ENCODE peak calls at places on chromosomes 1 and 21, in ten cellular contexts. One of them, this sample, is unnamed.
A peak's percentile ranks its signal among the peaks of the same experiment; 100 is the strongest.

GRCh38 chr1:56120021-56120420 is 459.3 kb downstream of the PLPP3 start:
- DNase-seq in endodermal cell: no peak
- DNase-seq in trophoblast cell: no peak
- DNase-seq in iPS DF 6.9: no peak
- DNase-seq in mesendoderm: no peak
- DNase-seq in OCI-LY7: no peak
- DNase-seq in heart right ventricle: no peak
- DNase-seq in small intestine: no peak
- DNase-seq in colonic mucosa: no peak
- DNase-seq in left ventricle myocardium inferior: no peak
- DNase-seq in this sample: no peak

GRCh38 chr1:61426884-61427283 is 298.1 kb downstream of the TM2D1 start:
- DNase-seq in iPS DF 6.9: no peak
- DNase-seq in endodermal cell: no peak
- DNase-seq in trophoblast cell: no peak
- DNase-seq in colonic mucosa: no peak
- DNase-seq in heart right ventricle: no peak
- DNase-seq in mesendoderm: no peak
- DNase-seq in left ventricle myocardium inferior: no peak
- DNase-seq in OCI-LY7: no peak
- DNase-seq in small intestine: no peak
- DNase-seq in this sample: peak; percentile 38

GRCh38 chr21:39452207-39452964 is 616 bp downstream of the SH3BGR start:
- DNase-seq in heart right ventricle: no peak
- DNase-seq in iPS DF 6.9: no peak
- DNase-seq in mesendoderm: no peak
- DNase-seq in left ventricle myocardium inferior: no peak
- DNase-seq in small intestine: no peak
- DNase-seq in trophoblast cell: no peak
- DNase-seq in endodermal cell: no peak
- DNase-seq in OCI-LY7: no peak
- DNase-seq in colonic mucosa: no peak
- DNase-seq in this sample: peak; percentile 19

GRCh38 chr1:156247460-156248322 is at the start of gene PAQR6:
- DNase-seq in left ventricle myocardium inferior: peak; percentile 28
- DNase-seq in heart right ventricle: no peak
- DNase-seq in endodermal cell: peak; percentile 66
- DNase-seq in colonic mucosa: no peak
- DNase-seq in mesendoderm: no peak
- DNase-seq in iPS DF 6.9: no peak
- DNase-seq in OCI-LY7: no peak
- DNase-seq in trophoblast cell: no peak
- DNase-seq in small intestine: peak; percentile 28
- DNase-seq in this sample: no peak

GRCh38 chr21:16305686-16306085 is 575.9 kb downstream of the USP25 start:
- DNase-seq in trophoblast cell: no peak
- DNase-seq in heart right ventricle: no peak
- DNase-seq in OCI-LY7: no peak
- DNase-seq in colonic mucosa: no peak
- DNase-seq in left ventricle myocardium inferior: no peak
- DNase-seq in mesendoderm: peak; percentile 32
- DNase-seq in small intestine: no peak
- DNase-seq in endodermal cell: no peak
- DNase-seq in iPS DF 6.9: no peak
- DNase-seq in this sample: peak; percentile 31

GRCh38 chr1:168408531-168409242 is 128.0 kb downstream of the TBX19 start:
- DNase-seq in iPS DF 6.9: no peak
- DNase-seq in OCI-LY7: no peak
- DNase-seq in trophoblast cell: no peak
- DNase-seq in mesendoderm: peak; percentile 84
- DNase-seq in left ventricle myocardium inferior: no peak
- DNase-seq in small intestine: peak; percentile 80
- DNase-seq in endodermal cell: peak; percentile 24
- DNase-seq in colonic mucosa: no peak
- DNase-seq in heart right ventricle: no peak
- DNase-seq in this sample: no peak

GRCh38 chr1:225428066-225428878 is 434 bp upstream of the LBR start:
- DNase-seq in small intestine: peak; percentile 96
- DNase-seq in endodermal cell: peak; percentile 96
- DNase-seq in left ventricle myocardium inferior: peak; percentile 91
- DNase-seq in OCI-LY7: peak; percentile 95
- DNase-seq in mesendoderm: peak; percentile 96
- DNase-seq in colonic mucosa: peak; percentile 96
- DNase-seq in iPS DF 6.9: peak; percentile 66
- DNase-seq in trophoblast cell: peak; percentile 68
- DNase-seq in heart right ventricle: peak; percentile 92
- DNase-seq in this sample: peak; percentile 94

GRCh38 chr1:4971666-4972065 is 317.3 kb downstream of the AJAP1 start:
- DNase-seq in trophoblast cell: no peak
- DNase-seq in colonic mucosa: no peak
- DNase-seq in left ventricle myocardium inferior: no peak
- DNase-seq in mesendoderm: no peak
- DNase-seq in endodermal cell: peak; percentile 13
- DNase-seq in heart right ventricle: no peak
- DNase-seq in OCI-LY7: no peak
- DNase-seq in iPS DF 6.9: no peak
- DNase-seq in small intestine: no peak
- DNase-seq in this sample: no peak

GRCh38 chr1:17119076-17119743 is at the start of gene PADI2:
- DNase-seq in OCI-LY7: peak; percentile 65
- DNase-seq in small intestine: peak; percentile 61
- DNase-seq in colonic mucosa: peak; percentile 90
- DNase-seq in iPS DF 6.9: peak; percentile 37
- DNase-seq in mesendoderm: peak; percentile 66
- DNase-seq in endodermal cell: peak; percentile 91
- DNase-seq in heart right ventricle: peak; percentile 51
- DNase-seq in left ventricle myocardium inferior: peak; percentile 61
- DNase-seq in trophoblast cell: peak; percentile 48
- DNase-seq in this sample: no peak

GRCh38 chr1:81717230-81717629 is 83.5 kb upstream of the ADGRL2 start:
- DNase-seq in heart right ventricle: no peak
- DNase-seq in mesendoderm: no peak
- DNase-seq in small intestine: no peak
- DNase-seq in trophoblast cell: no peak
- DNase-seq in endodermal cell: no peak
- DNase-seq in left ventricle myocardium inferior: no peak
- DNase-seq in colonic mucosa: no peak
- DNase-seq in iPS DF 6.9: no peak
- DNase-seq in OCI-LY7: no peak
- DNase-seq in this sample: no peak

GRCh38 chr1:29649375-29650040 is 413.2 kb downstream of the PTPRU start:
- DNase-seq in mesendoderm: peak; percentile 3
- DNase-seq in trophoblast cell: no peak
- DNase-seq in left ventricle myocardium inferior: no peak
- DNase-seq in endodermal cell: peak; percentile 30
- DNase-seq in OCI-LY7: no peak
- DNase-seq in small intestine: no peak
- DNase-seq in heart right ventricle: no peak
- DNase-seq in colonic mucosa: peak; percentile 3
- DNase-seq in iPS DF 6.9: no peak
- DNase-seq in this sample: no peak

GRCh38 chr1:230127105-230128054 is 60.3 kb downstream of the GALNT2 start:
- DNase-seq in OCI-LY7: no peak
- DNase-seq in heart right ventricle: no peak
- DNase-seq in left ventricle myocardium inferior: no peak
- DNase-seq in endodermal cell: peak; percentile 83
- DNase-seq in mesendoderm: peak; percentile 81
- DNase-seq in trophoblast cell: no peak
- DNase-seq in iPS DF 6.9: no peak
- DNase-seq in colonic mucosa: no peak
- DNase-seq in small intestine: no peak
- DNase-seq in this sample: no peak

GRCh38 chr21:33666153-33666552 is 23.9 kb downstream of the ITSN1 start:
- DNase-seq in small intestine: no peak
- DNase-seq in OCI-LY7: no peak
- DNase-seq in endodermal cell: no peak
- DNase-seq in heart right ventricle: no peak
- DNase-seq in iPS DF 6.9: no peak
- DNase-seq in left ventricle myocardium inferior: no peak
- DNase-seq in colonic mucosa: no peak
- DNase-seq in mesendoderm: no peak
- DNase-seq in trophoblast cell: no peak
- DNase-seq in this sample: no peak

GRCh38 chr1:44154049-44154448 is 12.6 kb upstream of the KLF18 start:
- DNase-seq in heart right ventricle: no peak
- DNase-seq in colonic mucosa: no peak
- DNase-seq in mesendoderm: peak; percentile 82
- DNase-seq in endodermal cell: peak; percentile 61
- DNase-seq in small intestine: no peak
- DNase-seq in OCI-LY7: no peak
- DNase-seq in trophoblast cell: no peak
- DNase-seq in left ventricle myocardium inferior: no peak
- DNase-seq in iPS DF 6.9: no peak
- DNase-seq in this sample: no peak

GRCh38 chr1:91611498-91611917 is 110.9 kb downstream of the CDC7 start:
- DNase-seq in endodermal cell: peak; percentile 82
- DNase-seq in left ventricle myocardium inferior: no peak
- DNase-seq in OCI-LY7: no peak
- DNase-seq in colonic mucosa: peak; percentile 38
- DNase-seq in mesendoderm: peak; percentile 94
- DNase-seq in heart right ventricle: no peak
- DNase-seq in small intestine: no peak
- DNase-seq in iPS DF 6.9: no peak
- DNase-seq in trophoblast cell: peak; percentile 82
- DNase-seq in this sample: peak; percentile 10

GRCh38 chr1:45536886-45537285 is 13.7 kb upstream of the AKR1A1 start:
- DNase-seq in colonic mucosa: no peak
- DNase-seq in small intestine: no peak
- DNase-seq in iPS DF 6.9: no peak
- DNase-seq in left ventricle myocardium inferior: no peak
- DNase-seq in mesendoderm: no peak
- DNase-seq in trophoblast cell: no peak
- DNase-seq in endodermal cell: no peak
- DNase-seq in heart right ventricle: no peak
- DNase-seq in OCI-LY7: no peak
- DNase-seq in this sample: no peak

DNA sequence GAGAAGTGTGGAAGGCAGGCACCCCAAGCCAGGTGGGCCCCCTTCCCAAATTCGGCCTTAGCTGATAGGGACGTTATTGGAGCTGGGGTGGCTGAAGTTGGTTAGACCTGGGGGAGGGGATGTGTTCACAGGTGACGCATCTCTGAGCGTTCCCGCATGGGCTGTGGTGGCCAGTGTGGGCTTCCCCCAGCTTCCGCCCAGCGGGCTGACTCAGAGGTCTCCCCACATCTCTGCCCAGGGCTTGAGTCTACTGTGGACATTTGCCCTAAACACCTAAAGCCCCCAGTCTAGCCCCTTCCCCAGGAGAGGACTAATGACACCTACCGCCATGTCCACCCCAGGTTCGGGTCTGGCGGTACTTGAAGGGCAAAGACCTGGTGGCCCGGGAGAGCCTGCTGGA is 1.9 kb downstream of the AGRN start:
- DNase-seq in small intestine: no peak
- DNase-seq in iPS DF 6.9: no peak
- DNase-seq in trophoblast cell: no peak
- DNase-seq in endodermal cell: no peak
- DNase-seq in left ventricle myocardium inferior: no peak
- DNase-seq in colonic mucosa: no peak
- DNase-seq in heart right ventricle: no peak
- DNase-seq in mesendoderm: no peak
- DNase-seq in OCI-LY7: no peak
- DNase-seq in this sample: no peak
- H3K4me3 ChIP-seq in small intestine: no peak overlapping the region
- H3K4me3 ChIP-seq in iPS DF 6.9: no peak overlapping the region
- H3K4me3 ChIP-seq in trophoblast cell: peak overlapping the region; percentile 45
- H3K4me3 ChIP-seq in endodermal cell: peak overlapping the region; percentile 80
- H3K4me3 ChIP-seq in left ventricle myocardium inferior: no peak overlapping the region
- H3K4me3 ChIP-seq in colonic mucosa: no peak overlapping the region
- H3K4me3 ChIP-seq in heart right ventricle: peak overlapping the region; percentile 75
- H3K4me3 ChIP-seq in mesendoderm: no peak overlapping the region
- H3K4me3 ChIP-seq in OCI-LY7: no peak overlapping the region
- H3K4me3 ChIP-seq in this sample: no peak overlapping the region

GRCh38 chr1:8285103-8285502 is 32.8 kb upstream of the SLC45A1 start:
- DNase-seq in colonic mucosa: peak; percentile 86
- DNase-seq in heart right ventricle: no peak
- DNase-seq in iPS DF 6.9: no peak
- DNase-seq in mesendoderm: no peak
- DNase-seq in small intestine: peak; percentile 99
- DNase-seq in OCI-LY7: no peak
- DNase-seq in endodermal cell: no peak
- DNase-seq in trophoblast cell: no peak
- DNase-seq in left ventricle myocardium inferior: no peak
- DNase-seq in this sample: no peak
- H3K4me1 ChIP-seq in colonic mucosa: no peaks in the 10 kb centered on the region
- H3K4me1 ChIP-seq in heart right ventricle: no peaks in the 10 kb centered on the region
- H3K4me1 ChIP-seq in iPS DF 6.9: no peaks in the 10 kb centered on the region
- H3K4me1 ChIP-seq in mesendoderm: no peaks in the 10 kb centered on the region
- H3K4me1 ChIP-seq in small intestine: no peaks in the 10 kb centered on the region
- H3K4me1 ChIP-seq in OCI-LY7: no peaks in the 10 kb centered on the region
- H3K4me1 ChIP-seq in endodermal cell: no peaks in the 10 kb centered on the region
- H3K4me1 ChIP-seq in trophoblast cell: no peaks in the 10 kb centered on the region
- H3K4me1 ChIP-seq in left ventricle myocardium inferior: no peaks in the 10 kb centered on the region
- H3K4me1 ChIP-seq in this sample: no peaks in the 10 kb centered on the region

DNA sequence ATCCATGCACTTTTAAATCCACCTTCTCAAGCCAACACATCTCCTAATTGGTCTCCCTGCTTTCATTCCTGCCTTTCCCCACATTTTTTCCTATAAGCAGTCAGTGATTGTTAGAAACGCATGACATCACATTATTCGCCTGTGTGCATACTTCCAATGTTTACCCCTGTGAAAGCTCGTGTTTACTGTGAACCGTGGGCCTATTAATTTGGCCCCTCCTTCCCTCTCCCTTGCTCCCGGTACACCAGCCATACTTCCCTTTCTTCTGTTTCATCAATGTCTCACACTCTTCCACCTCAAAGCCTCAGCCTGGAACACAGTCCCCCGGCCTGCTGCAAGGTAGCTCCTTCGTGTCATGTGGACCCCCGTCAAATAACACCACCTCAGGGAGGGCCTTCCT is 9.1 kb downstream of the MTOR start:
- DNase-seq in trophoblast cell: no peak
- DNase-seq in mesendoderm: no peak
- DNase-seq in colonic mucosa: no peak
- DNase-seq in iPS DF 6.9: no peak
- DNase-seq in heart right ventricle: no peak
- DNase-seq in small intestine: no peak
- DNase-seq in left ventricle myocardium inferior: no peak
- DNase-seq in OCI-LY7: no peak
- DNase-seq in endodermal cell: no peak
- DNase-seq in this sample: no peak
- H3K36me3 ChIP-seq in trophoblast cell: peaks cover 64% of the 10 kb centered on the region
- H3K36me3 ChIP-seq in mesendoderm: peaks cover 26% of the 10 kb centered on the region
- H3K36me3 ChIP-seq in colonic mucosa: peaks cover 42% of the 10 kb centered on the region
- H3K36me3 ChIP-seq in iPS DF 6.9: peaks cover 32% of the 10 kb centered on the region
- H3K36me3 ChIP-seq in heart right ventricle: peaks cover 81% of the 10 kb centered on the region
- H3K36me3 ChIP-seq in small intestine: peaks cover 30% of the 10 kb centered on the region
- H3K36me3 ChIP-seq in left ventricle myocardium inferior: peaks cover 88% of the 10 kb centered on the region
- H3K36me3 ChIP-seq in OCI-LY7: peaks cover 81% of the 10 kb centered on the region
- H3K36me3 ChIP-seq in endodermal cell: peaks cover 72% of the 10 kb centered on the region
- H3K36me3 ChIP-seq in this sample: peaks cover 74% of the 10 kb centered on the region

DNA sequence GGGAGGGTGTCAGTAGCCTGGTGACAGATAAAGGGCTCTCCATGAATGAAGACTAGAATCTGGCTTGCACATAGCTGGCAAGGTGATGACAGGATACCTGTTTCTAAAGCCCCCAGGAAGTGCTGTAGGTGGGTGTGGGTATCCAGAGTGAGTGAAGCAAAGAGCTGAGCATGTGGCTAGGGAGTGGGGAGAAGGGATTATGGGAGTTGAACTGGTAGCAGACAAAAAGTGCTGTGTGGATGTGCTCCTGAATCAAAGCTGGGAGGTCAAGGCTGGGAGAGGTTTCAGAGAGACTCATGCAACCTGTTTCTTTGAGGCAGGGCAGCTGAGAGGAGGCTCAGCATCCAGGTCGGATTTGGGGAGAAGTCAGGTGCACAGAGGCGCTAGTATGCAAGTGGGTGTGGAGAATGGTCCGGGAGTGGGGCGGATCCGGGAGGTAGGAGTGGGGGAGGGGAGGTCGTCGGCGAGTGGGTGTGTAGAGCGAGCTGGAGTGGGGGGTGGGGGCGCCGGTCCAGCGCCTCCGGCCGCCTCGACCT is 600 bp downstream of the ASTN1 start:
- DNase-seq in iPS DF 6.9: no peak
- DNase-seq in heart right ventricle: no peak
- DNase-seq in OCI-LY7: no peak
- DNase-seq in mesendoderm: no peak
- DNase-seq in trophoblast cell: no peak
- DNase-seq in small intestine: no peak
- DNase-seq in endodermal cell: peak; percentile 51
- DNase-seq in colonic mucosa: no peak
- DNase-seq in left ventricle myocardium inferior: peak; percentile 16
- DNase-seq in this sample: no peak
- H3K4me3 ChIP-seq in iPS DF 6.9: peak overlapping the region; percentile 88
- H3K4me3 ChIP-seq in heart right ventricle: peak overlapping the region; percentile 53
- H3K4me3 ChIP-seq in OCI-LY7: no peak overlapping the region
- H3K4me3 ChIP-seq in mesendoderm: peak overlapping the region; percentile 53
- H3K4me3 ChIP-seq in trophoblast cell: no peak overlapping the region
- H3K4me3 ChIP-seq in small intestine: no peak overlapping the region
- H3K4me3 ChIP-seq in endodermal cell: peak overlapping the region; percentile 81
- H3K4me3 ChIP-seq in colonic mucosa: no peak overlapping the region
- H3K4me3 ChIP-seq in left ventricle myocardium inferior: peak overlapping the region; percentile 62
- H3K4me3 ChIP-seq in this sample: no peak overlapping the region